ENCODE peak calls at places on chromosomes 1 and 21, in ten cellular contexts. D, B, T, J, U, V, I, H, Y and X are unnamed samples.

GRCh38 chr1:246332078-246332477 is 175.0 kb downstream of the SMYD3 start:
- DNase-seq in V (no peak), I (peak; percentile 24), J (no peak), U (no peak), H (no peak), T (no peak), D (no peak), B (no peak), Y (no peak), X (peak; percentile 11)

GRCh38 chr1:98164508-98164907 is 243.7 kb upstream of the DPYD start:
- DNase-seq in V (no peak), B (no peak), I (no peak), H (no peak), D (no peak), T (no peak), Y (no peak), J (no peak), U (no peak), X (no peak)

GRCh38 chr1:244012232-244012631 is 38.9 kb upstream of the ZBTB18 start:
- DNase-seq in U (no peak), V (peak; percentile 88), H (no peak), Y (peak; percentile 74), I (peak; percentile 81), J (no peak), B (no peak), T (no peak), D (no peak), X (no peak)

GRCh38 chr1:64581786-64582185 is 111.9 kb downstream of the CACHD1 start:
- DNase-seq in H (no peak), Y (no peak), V (no peak), I (no peak), B (no peak), D (no peak), T (no peak), U (no peak), J (no peak), X (no peak)

GRCh38 chr21:41965045-41965444 is 11.2 kb upstream of the C2CD2 start:
- DNase-seq in Y (no peak), B (no peak), H (no peak), I (no peak), U (no peak), J (no peak), D (no peak), V (no peak), T (no peak), X (no peak)

GRCh38 chr1:33347650-33347992 is 26.7 kb upstream of the A3GALT2 start:
- DNase-seq in D (peak; percentile 41), H (no peak), B (no peak), U (no peak), Y (peak; percentile 48), I (peak; percentile 78), J (no peak), T (no peak), V (peak; percentile 43), X (no peak)

GRCh38 chr1:205442051-205442721 is 13.7 kb downstream of the BLACAT1 start:
- DNase-seq in J (no peak), V (no peak), Y (no peak), D (no peak), T (no peak), B (no peak), H (no peak), I (no peak), U (no peak), X (no peak)

GRCh38 chr1:95554408-95554807 is 320.4 kb downstream of the RWDD3 start:
- DNase-seq in U (no peak), J (no peak), H (no peak), V (no peak), I (no peak), B (no peak), Y (no peak), D (no peak), T (no peak), X (no peak)

GRCh38 chr1:183996036-183996376 is 41.5 kb downstream of the COLGALT2 start:
- DNase-seq in D (no peak), H (no peak), J (no peak), U (no peak), Y (no peak), B (no peak), I (no peak), V (no peak), T (no peak), X (no peak)

GRCh38 chr1:184002071-184002470 is 35.5 kb downstream of the COLGALT2 start:
- DNase-seq in B (no peak), Y (peak; percentile 79), J (no peak), H (no peak), V (peak; percentile 97), I (peak; percentile 88), D (no peak), T (no peak), U (no peak), X (no peak)

GRCh38 chr1:183998045-183998444 is 39.5 kb downstream of the COLGALT2 start:
- DNase-seq in V (no peak), Y (no peak), T (no peak), I (no peak), J (no peak), B (no peak), U (no peak), D (no peak), H (no peak), X (no peak)

GRCh38 chr1:183996396-183996795 is 41.1 kb downstream of the COLGALT2 start:
- DNase-seq in U (no peak), V (no peak), B (no peak), J (no peak), T (no peak), I (no peak), D (no peak), Y (no peak), H (no peak), X (no peak)

DNA sequence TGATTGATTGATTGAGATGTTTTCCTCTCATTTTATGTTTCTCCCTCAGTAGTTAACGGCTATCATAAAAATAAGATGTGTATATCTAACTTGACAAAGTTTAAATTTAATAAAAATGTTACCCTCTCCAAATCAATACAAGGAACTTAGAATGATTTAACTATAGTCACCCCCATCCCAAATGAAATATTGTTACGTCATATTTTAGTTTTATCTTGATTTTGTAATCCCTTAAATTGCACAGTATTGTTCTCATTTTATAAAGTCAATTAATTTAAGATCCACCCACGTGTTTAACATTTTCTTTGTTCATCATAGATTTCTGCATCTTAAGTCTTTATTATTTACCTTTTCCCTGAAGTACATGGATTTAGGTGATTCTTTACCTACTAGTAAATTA is 37.2 kb downstream of the COLGALT2 start:
- DNase-seq in J (no peak), Y (no peak), B (no peak), I (no peak), D (no peak), T (no peak), U (no peak), H (no peak), V (no peak), X (no peak)
- H3K4me3 ChIP-seq in J (no peak overlapping the region), Y (no peak overlapping the region), B (no peak overlapping the region), I (no peak overlapping the region), D (no peak overlapping the region), T (no peak overlapping the region), U (no peak overlapping the region), H (no peak overlapping the region), V (no peak overlapping the region), X (no peak overlapping the region)

DNA sequence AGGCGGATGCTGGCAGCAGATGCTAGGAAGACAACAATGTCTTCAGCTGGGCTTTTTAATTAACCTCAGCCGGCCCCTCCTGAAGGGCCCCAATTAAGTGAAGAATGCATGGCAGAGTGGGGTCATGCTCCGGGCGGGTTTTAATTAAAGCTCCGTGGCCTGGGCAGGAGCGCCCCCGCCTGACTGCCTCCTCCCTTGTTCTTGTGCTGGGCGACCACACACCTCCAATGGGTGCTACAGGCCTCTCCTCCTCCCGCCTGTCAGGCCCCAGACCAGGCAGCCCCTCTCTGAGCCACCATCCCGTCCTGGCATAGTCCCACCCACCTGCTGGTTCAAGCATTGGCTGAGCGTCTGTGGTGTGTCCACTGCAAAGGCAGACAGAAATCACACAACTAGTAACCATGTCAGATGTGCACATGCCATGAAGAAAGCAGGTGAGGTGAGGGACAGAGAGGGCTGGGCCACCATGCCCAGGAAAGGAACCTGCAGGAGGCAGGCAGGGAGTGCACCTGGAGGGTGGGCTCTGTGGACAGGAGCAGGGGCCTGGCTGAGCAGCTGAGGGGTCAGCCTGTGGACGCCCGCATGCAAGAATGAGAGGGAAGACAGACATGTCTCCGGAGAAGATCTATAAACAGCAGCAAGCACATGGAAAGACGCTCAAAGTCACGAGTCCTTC is 8.5 kb upstream of the ARF1 start:
- DNase-seq in Y (no peak), D (no peak), T (no peak), U (no peak), V (no peak), H (no peak), I (peak; percentile 21), B (no peak), J (no peak), X (no peak)
- TF ChIP-seq CTCF in Y (peak; percentile 14), D (no peak), T (no peak), U (no peak), V (no peak), H (peak; percentile 8), I (peak; percentile 18), B (peak; percentile 32), J (no peak), X (peak; percentile 5)

GRCh38 chr1:42153598-42153995 is 387 bp downstream of the GUCA2B start:
- DNase-seq in D (no peak), H (no peak), T (no peak), V (no peak), B (no peak), Y (no peak), I (no peak), U (no peak), J (no peak), X (no peak)

GRCh38 chr1:42154685-42155084 is 1.5 kb downstream of the GUCA2B start:
- DNase-seq in D (no peak), V (no peak), B (no peak), U (no peak), I (no peak), H (no peak), J (no peak), T (no peak), Y (no peak), X (no peak)

GRCh38 chr1:42157667-42158066 is 4.5 kb downstream of the GUCA2B start:
- DNase-seq in D (no peak), Y (no peak), J (no peak), I (no peak), B (no peak), H (no peak), V (no peak), T (no peak), U (no peak), X (peak; percentile 12)

GRCh38 chr1:42152907-42153597 is at the start of gene GUCA2B:
- DNase-seq in J (no peak), Y (no peak), V (no peak), U (no peak), B (no peak), I (no peak), H (no peak), T (no peak), D (no peak), X (no peak)

DNA sequence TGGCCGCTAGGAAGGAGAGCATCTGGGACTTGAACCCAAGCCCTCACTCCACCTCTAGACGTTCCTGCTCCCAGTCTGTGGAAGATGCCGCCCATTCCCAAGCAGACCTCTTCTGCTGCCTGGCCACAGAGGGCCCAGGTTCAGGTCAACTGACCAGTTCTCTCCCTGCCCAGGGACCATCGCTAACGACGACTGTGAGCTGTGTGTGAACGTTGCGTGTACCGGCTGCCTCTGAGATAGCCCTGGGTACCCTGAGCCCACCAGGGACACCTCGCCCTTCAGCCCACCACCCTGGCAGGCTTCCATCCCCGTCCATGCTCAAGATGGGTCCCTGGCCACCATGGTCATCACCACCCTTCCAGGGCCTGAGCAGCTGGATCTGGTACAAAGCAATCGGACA is 2.2 kb downstream of the GUCA2B start:
- DNase-seq in I (no peak), D (no peak), U (no peak), Y (no peak), T (no peak), V (no peak), B (no peak), H (no peak), J (no peak), X (no peak)
- H3K4me3 ChIP-seq in I (no peak overlapping the region), D (no peak overlapping the region), U (no peak overlapping the region), Y (no peak overlapping the region), T (no peak overlapping the region), V (no peak overlapping the region), B (no peak overlapping the region), H (no peak overlapping the region), J (no peak overlapping the region), X (no peak overlapping the region)

GRCh38 chr1:6490181-6491075 is 1.0 kb downstream of the PLEKHG5 start:
- DNase-seq in I (peak; percentile 84), D (peak; percentile 65), J (no peak), B (peak; percentile 15), Y (peak; percentile 57), U (no peak), V (peak; percentile 81), T (no peak), H (peak; percentile 77), X (peak; percentile 86)
- TF ChIP-seq CTCF in I (no peak), D (no peak), J (no peak), B (no peak), Y (no peak), U (no peak), V (no peak), T (no peak), H (no peak), X (no peak)